ENCODE peak calls at places on chromosomes 12 and 14, in four cellular contexts. Q, J, L and P are unnamed samples. For H3K4me1, the result is how much of the 10 kb centered on the place peaks cover.

GRCh38 chr12:103838254-103838914 is 2.6 kb downstream of the NT5DC3 start:
- DNase-seq in J (no peak), L (no peak), Q (no peak), P (no peak)

GRCh38 chr14:51846631-51847488 is 13.6 kb upstream of the GNG2 start:
- DNase-seq in J (no peak), L (peak), Q (no peak), P (peak)

GRCh38 chr12:113332688-113333087 is 2.2 kb downstream of the SLC8B1 start:
- DNase-seq in J (no peak), Q (no peak), L (no peak), P (no peak)

GRCh38 chr14:31962920-31963319 is 114.2 kb upstream of the ARHGAP5 start:
- DNase-seq in L (no peak), Q (no peak), J (no peak), P (no peak)

GRCh38 chr12:18700254-18700653 is 37.6 kb downstream of the PLCZ1 start:
- DNase-seq in L (no peak), J (no peak), Q (no peak), P (no peak)

GRCh38 chr12:46788247-46788887 is 37.4 kb downstream of the SLC38A4 start:
- DNase-seq in J (no peak), L (no peak), Q (no peak), P (no peak)

GRCh38 chr12:119115296-119115905 is 63.3 kb upstream of the HSPB8 start:
- DNase-seq in Q (peak), J (peak), L (no peak), P (no peak)

GRCh38 chr12:47517122-47517521 is 188.7 kb downstream of the RPAP3 start:
- DNase-seq in L (no peak), Q (no peak), J (no peak), P (no peak)

GRCh38 chr12:104788848-104789271 is 169.2 kb downstream of the SLC41A2 start:
- DNase-seq in Q (no peak), L (no peak), J (no peak), P (no peak)

GRCh38 chr12:113048716-113049127 is 7.8 kb upstream of the DTX1 start:
- DNase-seq in L (no peak), Q (peak), J (peak), P (no peak)

GRCh38 chr12:12901158-12901791 is 9.9 kb downstream of the GPRC5A start:
- DNase-seq in Q (no peak), L (peak), J (peak), P (no peak)

GRCh38 chr14:69094481-69094880 is 58.4 kb downstream of the DCAF5 start:
- DNase-seq in L (no peak), J (no peak), Q (no peak), P (no peak)

GRCh38 chr12:32106517-32107366 is at the start of gene BICD1:
- DNase-seq in L (peak), J (peak), Q (peak), P (peak)
- TF ChIP-seq POLR2A in L (peak), J (peak), Q (peak), P (no peak)

GRCh38 chr12:132393245-132393795 is 63.9 kb upstream of the GALNT9 start:
- DNase-seq in Q (no peak), J (peak), L (no peak), P (no peak)
- H3K4me1 ChIP-seq in Q (under half), J (under half), L (under half), P (under half)

GRCh38 chr14:20343855-20344205 is 395 bp downstream of the PARP2 start:
- DNase-seq in L (no peak), Q (no peak), J (no peak), P (no peak)

GRCh38 chr14:20347747-20348146 is 4.3 kb downstream of the PARP2 start:
- DNase-seq in Q (no peak), L (no peak), J (no peak), P (no peak)

GRCh38 chr14:20346713-20347112 is 3.3 kb downstream of the PARP2 start:
- DNase-seq in J (no peak), L (no peak), Q (no peak), P (no peak)

GRCh38 chr14:20345366-20345765 is 1.9 kb downstream of the PARP2 start:
- DNase-seq in Q (no peak), L (no peak), J (no peak), P (no peak)

GRCh38 chr14:20343092-20343854 is at the start of gene PARP2:
- DNase-seq in Q (peak), J (peak), L (peak), P (peak)
- TF ChIP-seq POLR2A in Q (peak), J (peak), L (peak), P (peak)

DNA sequence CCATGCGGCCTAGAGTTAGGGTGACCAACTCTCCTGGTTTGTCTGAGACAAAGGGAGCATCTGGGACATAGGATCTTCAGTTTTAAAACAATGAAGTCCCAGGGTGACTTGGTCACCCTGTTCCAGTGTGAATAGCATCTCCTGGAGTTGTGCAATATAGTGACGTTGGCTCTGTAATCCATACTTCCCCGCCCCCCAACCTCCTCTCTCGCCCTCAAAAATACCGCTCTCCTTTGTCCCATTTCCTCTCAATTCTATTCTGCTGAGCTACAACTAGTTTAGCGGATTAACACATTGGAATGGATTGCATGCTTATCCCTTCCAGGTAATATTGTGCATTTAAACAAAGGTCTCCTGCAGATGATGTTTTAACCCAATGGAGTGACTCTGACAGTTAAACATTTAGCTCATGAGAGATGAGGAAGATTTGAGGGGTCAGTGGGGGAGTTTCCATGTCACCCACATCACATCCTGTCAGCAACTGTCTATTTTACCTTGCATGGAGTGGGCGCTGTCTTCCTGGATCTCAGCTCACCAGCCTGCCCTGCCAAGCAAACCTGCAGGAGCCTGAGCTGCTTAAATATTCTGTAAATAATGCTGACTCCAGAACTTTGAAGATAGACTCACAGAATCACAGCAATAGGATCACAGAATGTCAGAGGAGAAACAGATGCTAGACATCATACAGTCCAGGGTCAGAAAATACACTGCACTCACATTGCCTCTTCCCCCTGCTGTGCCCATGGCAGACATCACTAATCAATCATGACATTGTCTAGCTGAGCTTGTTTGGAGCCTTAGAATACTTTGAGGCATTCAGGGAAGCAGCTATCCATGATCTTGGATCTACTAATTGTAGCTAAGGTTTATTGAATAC is 43.0 kb downstream of the MAP1LC3B2 start:
- DNase-seq in Q (no peak), J (no peak), L (no peak), P (no peak)
- H3K4me1 ChIP-seq in Q (under half), J (under half), L (under half), P (half or more)

GRCh38 chr14:103890836-103891666 is 37.2 kb upstream of the TDRD9 start:
- DNase-seq in Q (no peak), J (no peak), L (no peak), P (no peak)
- TF ChIP-seq POLR2A in Q (no peak), J (no peak), L (no peak), P (no peak)

GRCh38 chr12:53004178-53004577 is 2.1 kb upstream of the EIF4B start:
- DNase-seq in J (peak), Q (no peak), L (no peak), P (no peak)
- H3K4me1 ChIP-seq in J (under half), Q (under half), L (under half), P (under half)

DNA sequence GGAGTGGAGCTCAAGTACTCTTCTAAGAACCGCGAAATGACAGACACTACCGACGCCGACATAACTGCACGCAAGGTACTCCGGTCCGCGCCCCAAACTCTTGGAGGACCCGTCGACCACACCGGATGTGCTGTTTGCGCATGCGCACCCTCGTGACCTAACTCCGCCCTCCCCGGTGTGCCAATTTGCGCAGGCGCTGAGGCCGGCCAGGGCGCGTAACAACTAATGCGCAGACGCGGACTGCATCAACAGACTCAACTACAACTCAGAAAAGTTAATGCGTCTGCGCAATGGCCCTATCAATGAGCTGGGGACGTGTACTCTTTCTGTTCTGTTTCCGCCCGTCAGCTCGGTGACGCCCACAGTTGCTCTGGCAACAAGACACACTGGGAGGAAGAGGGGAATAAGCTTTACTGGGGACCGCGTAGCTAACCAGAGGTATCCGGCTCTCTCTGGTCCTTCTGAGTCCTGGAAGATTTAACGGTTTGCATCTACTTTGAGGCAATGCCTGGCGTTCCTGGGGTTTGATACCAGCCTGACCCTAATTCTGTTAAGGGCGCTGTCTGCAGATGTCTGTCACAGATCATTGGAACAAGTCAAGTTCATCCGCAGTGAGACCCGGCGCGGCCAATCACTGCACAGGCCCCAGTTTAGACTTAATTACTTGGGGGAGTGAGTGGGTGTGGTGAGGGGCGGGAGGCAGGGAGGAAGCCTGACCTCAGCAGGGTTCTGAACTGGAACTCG is at the start of gene DAD1:
- DNase-seq in Q (peak), L (peak), J (peak), P (peak)
- TF ChIP-seq POLR2A in Q (peak), L (peak), J (peak), P (no peak)

GRCh38 chr12:98519257-98519907 is 4.0 kb downstream of the TMPO start:
- DNase-seq in L (no peak), J (no peak), Q (no peak), P (no peak)
- H3K4me1 ChIP-seq in L (under half), J (under half), Q (under half), P (under half)

DNA sequence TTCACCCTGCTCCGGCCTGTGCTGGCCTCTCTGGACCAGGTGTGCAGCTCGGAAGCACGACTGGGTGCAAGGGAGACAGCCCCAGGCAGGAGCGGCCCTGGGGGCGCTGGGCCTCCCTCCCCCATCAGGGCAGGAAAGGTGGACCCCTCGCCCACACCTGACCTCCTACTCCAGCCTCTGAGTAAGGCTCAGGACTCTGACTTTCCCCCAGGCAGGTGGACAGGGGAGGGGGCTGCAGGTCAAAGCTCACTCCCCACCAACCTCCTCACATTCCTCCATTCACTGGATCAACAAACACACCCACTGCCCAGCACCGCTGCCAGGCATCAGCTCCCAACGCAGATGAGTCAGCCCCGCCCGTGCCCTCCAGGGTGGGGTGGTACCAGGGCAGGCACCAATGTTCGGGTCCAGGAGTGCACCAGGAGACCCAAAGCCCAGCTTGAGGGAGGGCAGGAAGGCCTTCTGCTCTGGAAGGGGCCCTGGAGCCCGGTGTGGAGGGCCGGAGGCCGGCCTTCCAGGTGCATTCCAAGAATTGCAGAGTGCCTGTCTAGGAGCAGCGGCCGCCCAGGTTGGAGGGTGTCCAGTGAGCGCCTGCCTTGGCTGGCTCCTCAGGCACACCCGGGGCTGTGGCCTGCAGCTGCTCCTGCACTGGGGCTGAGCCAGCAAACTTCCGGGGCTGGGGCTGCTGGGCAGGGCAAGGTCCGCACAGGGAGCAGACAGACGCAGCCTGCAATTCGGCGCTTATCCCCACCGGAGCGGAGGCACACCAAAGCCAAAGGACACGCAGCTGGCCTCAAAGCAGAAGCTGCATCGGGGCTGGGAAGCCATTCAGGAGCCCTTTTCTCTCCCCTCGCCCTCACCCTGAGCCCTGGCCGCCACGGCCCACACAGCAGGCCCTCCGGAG is 1.6 kb upstream of the INF2 start:
- DNase-seq in J (peak), L (no peak), Q (peak), P (no peak)
- TF ChIP-seq POLR2A in J (peak), L (no peak), Q (peak), P (no peak)

GRCh38 chr12:123267991-123268843 is 3.4 kb downstream of the CDK2AP1 start:
- DNase-seq in J (no peak), Q (no peak), L (no peak), P (no peak)
- H3K4me1 ChIP-seq in J (under half), Q (under half), L (under half), P (under half)